ENCODE peak calls at places on chromosomes 2 and 18, in nine cellular contexts. V, L, C, D, W, I, B, Y and J are unnamed samples.

GRCh38 chr2:3188405-3188946 is 189.1 kb downstream of the EIPR1 start:
- DNase-seq in V (no peak), L (no peak), C (no peak), D (no peak), W (no peak), I (no peak), B (no peak), Y (no peak), J (no peak)

GRCh38 chr2:2847131-2847740 is 516.2 kb upstream of the MYT1L start:
- DNase-seq in V (no peak), L (no peak), C (no peak), D (no peak), W (no peak), I (no peak), B (peak), Y (no peak), J (no peak)

GRCh38 chr2:231721641-231722310 is 13.5 kb downstream of the PTMA start:
- DNase-seq in V (peak), L (no peak), C (no peak), D (no peak), W (no peak), I (no peak), B (no peak), Y (no peak), J (no peak)

GRCh38 chr2:53755022-53755630 is 12.5 kb upstream of the CHAC2 start:
- DNase-seq in V (no peak), L (no peak), C (no peak), D (no peak), W (no peak), I (peak), B (peak), Y (peak), J (no peak)

GRCh38 chr18:24016643-24017042 is 2.1 kb downstream of the TTC39C start:
- DNase-seq in V (no peak), L (no peak), C (no peak), D (peak), W (peak), I (peak), B (no peak), Y (no peak), J (peak)

GRCh38 chr2:128261245-128262128 is 57.2 kb downstream of the HS6ST1 start:
- DNase-seq in V (peak), L (peak), C (no peak), D (no peak), W (no peak), I (no peak), B (no peak), Y (no peak), J (no peak)

GRCh38 chr2:224520064-224520463 is 65.1 kb downstream of the CUL3 start:
- DNase-seq in V (no peak), L (no peak), C (no peak), D (peak), W (no peak), I (peak), B (no peak), Y (peak), J (no peak)

GRCh38 chr2:44137048-44137447 is 31.6 kb upstream of the PPM1B start:
- DNase-seq in V (no peak), L (no peak), C (no peak), D (no peak), W (no peak), I (peak), B (no peak), Y (no peak), J (no peak)

GRCh38 chr2:204127238-204127637 is 190.7 kb downstream of the ICOS start:
- DNase-seq in V (no peak), L (no peak), C (no peak), D (peak), W (no peak), I (peak), B (no peak), Y (peak), J (no peak)

GRCh38 chr2:54611830-54612545 is 111.5 kb upstream of the EML6 start:
- DNase-seq in V (no peak), L (no peak), C (no peak), D (no peak), W (no peak), I (no peak), B (no peak), Y (no peak), J (no peak)